ENCODE peak calls at places on chromosomes 4 and X, in seven cellular contexts. W is neural progenitor cell, T is astrocyte, L is HCT116, P is Karpas-422, G is endothelial cell of umbilical vein, X is OCI-LY7. D is an unnamed sample. For H3K79me2 and H3K4me1, the result is how much of the 10 kb centered on the place peaks cover.

GRCh38 chr4:121995790-121996537 is 44.1 kb upstream of the TRPC3 start:
- DNase-seq in P (no peak), T (no peak), G (no peak), L (no peak), X (no peak), W (no peak), D (no peak)

GRCh38 chr4:147102596-147102995 is 156.9 kb upstream of the TTC29 start:
- DNase-seq in L (no peak), P (no peak), G (no peak), T (no peak), X (no peak), W (no peak), D (no peak)

GRCh38 chr4:97560009-97560408 is 583.3 kb downstream of the STPG2 start:
- DNase-seq in T (no peak), P (no peak), L (no peak), G (no peak), X (no peak), W (no peak), D (no peak)

GRCh38 chr4:186829740-186830449 is 106.2 kb upstream of the FAT1 start:
- DNase-seq in X (no peak), W (no peak), T (peak), L (peak), G (peak), P (no peak), D (no peak)

GRCh38 chr4:66169341-66169740 is 499.1 kb upstream of the EPHA5 start:
- DNase-seq in P (no peak), W (peak), L (no peak), T (peak), X (no peak), G (peak), D (peak)

GRCh38 chrX:130120746-130121504 is 10.6 kb upstream of the ELF4 start:
- DNase-seq in L (no peak), G (peak), X (peak), W (peak), P (peak), T (peak), D (peak)

GRCh38 chrX:24759786-24760185 is 66.1 kb downstream of the POLA1 start:
- DNase-seq in X (no peak), T (no peak), L (no peak), P (no peak), G (no peak), W (no peak), D (no peak)

GRCh38 chrX:80216086-80216485 is 201.5 kb downstream of the TBX22 start:
- DNase-seq in W (no peak), G (no peak), X (no peak), T (no peak), P (no peak), L (no peak), D (peak)

GRCh38 chr4:14977836-14978235 is 24.4 kb upstream of the CPEB2 start:
- DNase-seq in P (no peak), W (no peak), G (no peak), T (peak), X (no peak), L (no peak), D (no peak)

GRCh38 chrX:54909941-54910340 is 10.7 kb upstream of the TRO start:
- DNase-seq in P (no peak), T (no peak), L (no peak), W (no peak), X (no peak), G (no peak), D (no peak)

GRCh38 chr4:41133619-41134018 is 80.7 kb downstream of the APBB2 start:
- DNase-seq in X (no peak), W (peak), T (no peak), G (peak), L (no peak), P (no peak), D (no peak)

GRCh38 chrX:19372170-19373033 is 28.7 kb downstream of the PDHA1 start:
- DNase-seq in T (peak), W (peak), G (peak), P (peak), L (peak), X (peak), D (peak)

GRCh38 chr4:96383349-96383748 is 543.5 kb downstream of the PDHA2 start:
- DNase-seq in P (no peak), X (no peak), T (no peak), G (no peak), W (no peak), L (no peak), D (no peak)

GRCh38 chr4:99100876-99101275 is 12.3 kb upstream of the ADH5 start:
- DNase-seq in L (no peak), W (no peak), G (no peak), X (no peak), P (no peak), T (peak), D (no peak)

GRCh38 chr4:18042012-18042411 is 20.5 kb upstream of the LCORL start:
- DNase-seq in T (no peak), P (no peak), W (no peak), L (no peak), G (no peak), X (no peak), D (no peak)

GRCh38 chrX:149567621-149568417 is 18.1 kb upstream of the HSFX3 start:
- DNase-seq in G (no peak), X (no peak), P (peak), T (no peak), W (no peak), L (no peak), D (no peak)

GRCh38 chr4:164783966-164784365 is 30.0 kb downstream of the SMIM31 start:
- DNase-seq in P (no peak), W (no peak), L (no peak), G (no peak), T (no peak), X (no peak), D (no peak)

GRCh38 chr4:186067757-186068385 is 1.1 kb upstream of the TLR3 start:
- DNase-seq in T (peak), W (peak), G (peak), P (peak), L (peak), X (peak), D (peak)

GRCh38 chrX:108541286-108541685 is 101.6 kb downstream of the COL4A5 start:
- DNase-seq in G (no peak), P (no peak), T (no peak), X (no peak), W (no peak), L (no peak), D (no peak)

GRCh38 chrX:44914532-44915198 is 41.7 kb downstream of the KDM6A start:
- DNase-seq in G (peak), L (no peak), T (peak), X (no peak), W (no peak), P (no peak), D (no peak)

GRCh38 chr4:3766791-3767561 is 791 bp downstream of the ADRA2C start:
- DNase-seq in X (no peak), T (no peak), P (no peak), L (no peak), G (no peak), W (peak), D (peak)

GRCh38 chr4:41318839-41319530 is 62.3 kb downstream of the UCHL1 start:
- DNase-seq in W (no peak), X (no peak), G (peak), P (no peak), L (no peak), T (no peak), D (peak)

GRCh38 chrX:153646620-153647373 is at the start of gene DUSP9:
- DNase-seq in P (no peak), G (peak), X (no peak), T (no peak), L (no peak), W (peak), D (no peak)

GRCh38 chr4:20422398-20422797 is 170.7 kb downstream of the SLIT2 start:
- DNase-seq in X (peak), G (peak), P (peak), W (peak), L (peak), T (peak), D (peak)

GRCh38 chr4:178275671-178276360 is 833.6 kb upstream of the AGA start:
- DNase-seq in P (no peak), T (no peak), G (no peak), W (peak), L (no peak), X (no peak), D (no peak)

GRCh38 chr4:6465985-6466384 is 6.4 kb downstream of the PPP2R2C start:
- DNase-seq in T (no peak), W (no peak), P (no peak), X (no peak), G (no peak), L (no peak), D (no peak)

GRCh38 chr4:2860391-2861348 is 17.0 kb downstream of the ADD1 start:
- DNase-seq in P (no peak), W (peak), L (no peak), X (no peak), T (peak), G (peak), D (no peak)

GRCh38 chrX:13418126-13419091 is 98.6 kb upstream of the ATXN3L start:
- DNase-seq in G (peak), L (no peak), W (no peak), T (peak), P (no peak), X (no peak), D (peak)

GRCh38 chrX:69674891-69675290 is 59.0 kb downstream of the EDA start:
- DNase-seq in X (no peak), G (no peak), T (no peak), L (no peak), P (no peak), W (no peak), D (no peak)

GRCh38 chrX:940691-941090 is 271.8 kb downstream of the CRLF2 start:
- DNase-seq in P (no peak), W (no peak), G (no peak), X (no peak), T (no peak), L (no peak), D (no peak)

GRCh38 chrX:138484451-138484850 is 227.1 kb downstream of the FGF13 start:
- DNase-seq in W (no peak), P (no peak), G (no peak), L (no peak), X (no peak), T (no peak), D (no peak)

GRCh38 chr4:18571252-18571885 is 549.8 kb upstream of the LCORL start:
- DNase-seq in G (peak), T (no peak), W (no peak), X (no peak), L (no peak), P (no peak), D (no peak)

GRCh38 chr4:147108409-147108808 is 162.7 kb upstream of the TTC29 start:
- DNase-seq in W (no peak), P (no peak), T (peak), L (no peak), X (no peak), G (no peak), D (no peak)

GRCh38 chr4:121138445-121138844 is 25.7 kb downstream of the TNIP3 start:
- DNase-seq in G (no peak), T (no peak), P (no peak), W (no peak), X (no peak), L (no peak), D (no peak)

GRCh38 chrX:129718701-129719100 is 20.1 kb upstream of the XPNPEP2 start:
- DNase-seq in W (no peak), G (no peak), P (peak), X (no peak), L (no peak), T (no peak), D (no peak)

GRCh38 chr4:7154351-7154981 is 37.9 kb upstream of the SORCS2 start:
- DNase-seq in P (no peak), G (no peak), X (no peak), W (no peak), L (no peak), T (no peak), D (no peak)

GRCh38 chrX:39519566-39520301 is 578.0 kb downstream of the BCOR start:
- DNase-seq in T (no peak), L (no peak), P (no peak), W (no peak), X (no peak), G (no peak), D (no peak)

GRCh38 chr4:55410431-55410830 is 14.7 kb downstream of the TMEM165 start:
- DNase-seq in L (no peak), X (no peak), T (no peak), W (no peak), G (no peak), P (no peak), D (no peak)
- H3K27ac ChIP-seq in L (no peak), X (no peak), T (no peak), W (no peak), G (no peak), P (no peak), D (no peak)

DNA sequence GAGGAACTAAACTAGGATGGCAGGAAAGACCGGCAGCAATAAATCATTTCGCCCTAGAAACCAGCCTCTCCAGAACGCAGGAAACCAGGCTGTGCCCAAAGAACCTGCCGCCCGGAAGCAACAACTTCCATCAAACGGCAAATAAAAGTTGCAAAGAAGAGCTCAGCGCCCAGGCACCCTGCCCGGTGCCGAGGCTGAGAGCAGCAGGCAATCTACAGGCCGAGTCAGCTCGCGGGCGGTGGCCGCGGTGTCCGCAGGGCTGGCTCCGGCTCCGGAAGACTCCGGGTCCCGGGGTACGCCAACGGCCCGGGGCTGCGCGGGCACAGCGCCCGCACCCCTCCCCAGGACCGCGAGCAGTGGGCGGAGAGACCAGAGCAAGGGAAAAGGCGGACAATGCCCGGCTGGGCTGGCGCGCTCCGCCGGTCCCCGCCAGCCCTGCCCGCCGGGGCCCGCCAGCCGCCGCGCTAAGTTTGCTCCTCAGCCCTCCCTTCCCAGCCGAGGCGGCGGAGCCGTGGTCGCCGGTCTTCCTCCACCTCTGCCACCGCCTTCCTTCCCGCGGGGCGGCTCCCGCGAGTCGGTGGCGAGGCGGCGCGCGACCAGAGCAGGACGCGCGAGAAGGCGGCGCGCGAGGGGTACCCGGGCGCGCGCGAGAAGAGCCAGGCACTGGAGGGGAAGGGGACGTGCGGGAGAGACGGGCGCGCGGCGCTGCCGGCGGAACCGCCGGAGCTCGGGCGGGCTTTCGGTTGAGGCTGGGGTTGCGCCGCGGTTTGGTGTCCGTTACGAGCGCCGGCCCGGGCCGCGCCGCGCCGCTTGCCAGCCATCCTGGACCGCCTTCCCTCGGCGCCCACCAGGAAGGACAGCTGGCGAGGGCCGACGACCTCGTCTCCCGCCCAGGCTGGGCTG is 733 bp downstream of the FRYL start:
- DNase-seq in W (peak), P (peak), G (peak), T (peak), L (no peak), X (peak), D (peak)
- H3K79me2 ChIP-seq in W (half or more), P (half or more), G (under half), T (half or more), L (half or more), X (under half), D (half or more)

GRCh38 chr4:140233811-140234696 is 80.1 kb upstream of the MAML3 start:
- DNase-seq in T (peak), P (no peak), X (no peak), G (peak), W (no peak), L (no peak), D (no peak)
- H3K4me1 ChIP-seq in T (under half), P (under half), X (under half), G (under half), W (under half), L (under half), D (under half)

DNA sequence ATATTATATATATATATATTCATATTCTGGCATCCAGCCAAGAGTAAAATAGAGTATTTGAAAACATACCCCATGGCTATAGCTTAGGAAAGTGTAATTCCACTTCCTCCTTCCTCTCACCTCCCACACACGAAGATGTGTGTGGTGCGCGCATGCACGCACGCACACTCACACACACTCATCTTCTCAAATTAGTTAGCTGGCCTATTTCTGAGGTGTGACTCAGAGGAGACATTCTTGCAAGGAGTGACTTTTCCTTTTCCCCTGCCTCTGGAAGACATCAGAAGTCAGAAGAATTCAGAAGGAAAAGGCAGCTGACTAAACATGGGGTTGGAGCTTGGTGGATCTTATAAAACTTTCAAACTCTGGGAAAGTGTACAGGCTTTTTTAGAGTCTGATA is 8.8 kb downstream of the ENPEP start:
- DNase-seq in P (no peak), W (no peak), L (no peak), X (no peak), T (peak), G (peak), D (peak)
- H3K27ac ChIP-seq in P (no peak), W (no peak), L (no peak), X (no peak), T (peak), G (no peak), D (no peak)

DNA sequence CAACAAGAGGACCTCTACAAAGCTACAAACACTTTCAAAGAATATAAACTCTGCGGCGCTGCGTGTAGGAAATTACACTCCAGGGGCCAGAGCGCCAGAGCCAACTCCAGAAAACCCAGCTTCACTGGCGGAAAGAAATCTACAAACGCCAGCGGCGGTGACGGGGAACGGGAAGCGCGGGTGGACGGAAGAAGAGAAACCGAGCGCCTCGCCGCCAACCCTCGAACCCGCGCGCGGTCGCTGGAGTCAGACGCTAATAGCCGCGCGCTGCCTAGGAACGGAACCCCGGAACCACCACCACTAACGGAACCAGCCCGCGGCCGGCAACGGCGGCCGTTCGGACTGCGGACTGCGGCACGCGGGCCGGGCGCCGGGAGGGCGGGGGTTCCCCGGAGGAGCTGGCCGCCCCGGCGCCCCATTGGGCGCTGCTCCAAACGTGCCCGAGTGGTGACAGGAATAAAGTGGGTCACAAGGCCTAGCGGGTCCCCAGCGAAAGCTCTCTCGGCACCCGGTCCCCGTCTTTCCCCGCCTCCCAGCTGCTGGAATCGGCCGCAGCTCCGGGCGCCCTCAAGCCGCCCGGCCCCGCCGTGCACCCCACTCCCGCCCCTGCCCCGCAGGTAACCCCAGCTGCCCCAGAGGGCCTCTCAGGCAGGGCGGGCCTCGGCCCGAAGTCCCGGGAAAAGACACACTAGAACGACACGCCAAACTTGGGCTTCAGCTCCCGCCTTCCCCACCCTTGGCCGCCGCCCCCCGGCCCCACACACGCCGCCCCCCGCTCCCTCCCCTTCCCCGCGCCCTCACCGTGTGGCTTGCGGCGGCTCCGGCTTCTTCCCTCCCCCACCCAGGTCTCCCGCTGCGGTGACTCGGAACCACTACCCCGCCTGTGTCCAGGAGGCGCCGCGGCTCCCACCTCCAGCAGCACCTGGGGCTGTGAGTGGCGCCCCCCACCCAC is 752 bp downstream of the CLOCK start:
- DNase-seq in W (peak), G (peak), L (peak), X (peak), P (peak), T (peak), D (peak)
- H3K79me2 ChIP-seq in W (under half), G (under half), L (half or more), X (under half), P (under half), T (under half), D (half or more)